ENCODE peak calls at places on chromosome 6, in nine cellular contexts. Q is HFFc6; D is CD8-positive, alpha-beta T cell; K is cardiac fibroblast; W is endothelial cell of umbilical vein; B is thoracic aorta; Y is cardiac muscle cell; C is lung; L is AG09319. J is an unnamed sample.

GRCh38 chr6:118892248-118893094 is 1.5 kb upstream of the ASF1A start:
- DNase-seq in Q (no peak), D (no peak), K (peak), W (peak), B (no peak), Y (no peak), C (no peak), L (no peak), J (no peak)

GRCh38 chr6:149317656-149318571 is at the start of gene TAB2:
- DNase-seq in Q (no peak), D (peak), K (peak), W (peak), B (no peak), Y (peak), C (peak), L (no peak), J (peak)

GRCh38 chr6:166464418-166465400 is 82.0 kb upstream of the MPC1 start:
- DNase-seq in Q (no peak), D (no peak), K (no peak), W (no peak), B (no peak), Y (no peak), C (no peak), L (no peak), J (no peak)

GRCh38 chr6:33581186-33581585 is 1.1 kb upstream of the BAK1 start:
- DNase-seq in Q (no peak), D (no peak), K (no peak), W (no peak), B (no peak), Y (no peak), C (no peak), L (no peak), J (no peak)

GRCh38 chr6:75855047-75855446 is 106.0 kb downstream of the MYO6 start:
- DNase-seq in Q (peak), D (no peak), K (peak), W (peak), B (no peak), Y (peak), C (no peak), L (peak), J (no peak)

GRCh38 chr6:120608826-120609225 is 725.5 kb downstream of the TBC1D32 start:
- DNase-seq in Q (no peak), D (no peak), K (no peak), W (no peak), B (no peak), Y (no peak), C (no peak), L (no peak), J (no peak)

GRCh38 chr6:81876977-81877376 is 124.5 kb upstream of the TENT5A start:
- DNase-seq in Q (no peak), D (no peak), K (no peak), W (no peak), B (no peak), Y (no peak), C (no peak), L (no peak), J (no peak)

GRCh38 chr6:161598896-161599295 is 325.0 kb upstream of the AGPAT4 start:
- DNase-seq in Q (no peak), D (no peak), K (no peak), W (no peak), B (no peak), Y (no peak), C (no peak), L (no peak), J (no peak)

GRCh38 chr6:169212436-169212835 is 41.2 kb downstream of the THBS2 start:
- DNase-seq in Q (no peak), D (no peak), K (peak), W (peak), B (no peak), Y (no peak), C (no peak), L (no peak), J (no peak)

GRCh38 chr6:33298773-33299236 is at the start of gene RGL2:
- DNase-seq in Q (no peak), D (peak), K (peak), W (no peak), B (peak), Y (peak), C (peak), L (no peak), J (no peak)

GRCh38 chr6:113631616-113632015 is 225.5 kb upstream of the MARCKS start:
- DNase-seq in Q (no peak), D (no peak), K (no peak), W (no peak), B (no peak), Y (no peak), C (no peak), L (no peak), J (no peak)

GRCh38 chr6:105879902-105880547 is 206.1 kb upstream of the PRDM1 start:
- DNase-seq in Q (no peak), D (no peak), K (no peak), W (no peak), B (no peak), Y (no peak), C (no peak), L (no peak), J (no peak)

GRCh38 chr6:79868098-79868722 is 79.1 kb downstream of the ELOVL4 start:
- DNase-seq in Q (peak), D (peak), K (peak), W (peak), B (no peak), Y (peak), C (no peak), L (peak), J (no peak)

GRCh38 chr6:22471746-22472145 is 97.6 kb upstream of the HDGFL1 start:
- DNase-seq in Q (no peak), D (no peak), K (no peak), W (peak), B (no peak), Y (no peak), C (no peak), L (no peak), J (no peak)

GRCh38 chr6:28866342-28867077 is 57.3 kb downstream of the TRIM27 start:
- DNase-seq in Q (peak), D (peak), K (peak), W (peak), B (no peak), Y (peak), C (peak), L (no peak), J (peak)

GRCh38 chr6:42200035-42200434 is 5.3 kb upstream of the GUCA1B start:
- DNase-seq in Q (peak), D (no peak), K (peak), W (no peak), B (no peak), Y (no peak), C (no peak), L (peak), J (no peak)

GRCh38 chr6:40356242-40356910 is 230.8 kb downstream of the LRFN2 start:
- DNase-seq in Q (no peak), D (no peak), K (no peak), W (no peak), B (no peak), Y (no peak), C (peak), L (no peak), J (no peak)

GRCh38 chr6:42450314-42451145 is 1.2 kb downstream of the TRERF1 start:
- DNase-seq in Q (no peak), D (peak), K (no peak), W (no peak), B (no peak), Y (peak), C (no peak), L (no peak), J (no peak)

GRCh38 chr6:150715132-150715531 is 115.4 kb downstream of the PLEKHG1 start:
- DNase-seq in Q (no peak), D (no peak), K (no peak), W (no peak), B (no peak), Y (no peak), C (no peak), L (no peak), J (no peak)

GRCh38 chr6:33850869-33851541 is 47.2 kb upstream of the MLN start:
- DNase-seq in Q (no peak), D (no peak), K (no peak), W (no peak), B (no peak), Y (no peak), C (no peak), L (no peak), J (no peak)

GRCh38 chr6:90175627-90176538 is 120.8 kb downstream of the BACH2 start:
- DNase-seq in Q (no peak), D (no peak), K (no peak), W (no peak), B (no peak), Y (no peak), C (no peak), L (no peak), J (no peak)

GRCh38 chr6:31655349-31656237 is at the start of gene APOM:
- DNase-seq in Q (no peak), D (no peak), K (no peak), W (no peak), B (no peak), Y (no peak), C (no peak), L (no peak), J (no peak)

GRCh38 chr6:166645928-166646327 is 18.9 kb upstream of the RPS6KA2 start:
- DNase-seq in Q (no peak), D (no peak), K (no peak), W (peak), B (no peak), Y (no peak), C (no peak), L (no peak), J (no peak)

GRCh38 chr6:170082531-170083187 is 208.2 kb downstream of the DLL1 start:
- DNase-seq in Q (no peak), D (peak), K (no peak), W (no peak), B (no peak), Y (no peak), C (no peak), L (no peak), J (no peak)

GRCh38 chr6:134342972-134343371 is 25.1 kb upstream of the SGK1 start:
- DNase-seq in Q (no peak), D (no peak), K (no peak), W (no peak), B (no peak), Y (no peak), C (no peak), L (no peak), J (no peak)

GRCh38 chr6:7615611-7616383 is 25.8 kb downstream of the SNRNP48 start:
- DNase-seq in Q (peak), D (peak), K (peak), W (peak), B (no peak), Y (peak), C (no peak), L (peak), J (no peak)

GRCh38 chr6:52155791-52156576 is 30.2 kb upstream of the IL17A start:
- DNase-seq in Q (no peak), D (no peak), K (no peak), W (peak), B (no peak), Y (no peak), C (no peak), L (no peak), J (no peak)

GRCh38 chr6:121592955-121593665 is 157.7 kb downstream of the GJA1 start:
- DNase-seq in Q (no peak), D (no peak), K (peak), W (no peak), B (no peak), Y (no peak), C (no peak), L (no peak), J (no peak)

GRCh38 chr6:112946051-112946450 is 598.9 kb downstream of the RFPL4B start:
- DNase-seq in Q (no peak), D (no peak), K (peak), W (no peak), B (no peak), Y (no peak), C (no peak), L (peak), J (no peak)

GRCh38 chr6:75349262-75349984 is 64.8 kb upstream of the TMEM30A start:
- DNase-seq in Q (peak), D (no peak), K (peak), W (peak), B (no peak), Y (peak), C (no peak), L (no peak), J (no peak)

GRCh38 chr6:144286503-144287393 is 1.6 kb downstream of the UTRN start:
- DNase-seq in Q (peak), D (no peak), K (peak), W (peak), B (peak), Y (peak), C (peak), L (peak), J (peak)

GRCh38 chr6:105087571-105088211 is 92.1 kb downstream of the POPDC3 start:
- DNase-seq in Q (peak), D (peak), K (peak), W (peak), B (no peak), Y (peak), C (no peak), L (peak), J (no peak)

GRCh38 chr6:72787521-72788031 is 165.7 kb downstream of the KCNQ5 start:
- DNase-seq in Q (peak), D (no peak), K (peak), W (peak), B (no peak), Y (peak), C (peak), L (peak), J (no peak)

GRCh38 chr6:74057326-74057725 is 361.3 kb downstream of the CD109 start:
- DNase-seq in Q (no peak), D (no peak), K (no peak), W (no peak), B (no peak), Y (no peak), C (no peak), L (no peak), J (no peak)

GRCh38 chr6:119312441-119312840 is 37.1 kb downstream of the MAN1A1 start:
- DNase-seq in Q (no peak), D (no peak), K (no peak), W (no peak), B (no peak), Y (no peak), C (no peak), L (no peak), J (no peak)

GRCh38 chr6:56023829-56024228 is 148.4 kb upstream of the BMP5 start:
- DNase-seq in Q (no peak), D (no peak), K (no peak), W (no peak), B (no peak), Y (no peak), C (no peak), L (no peak), J (no peak)

GRCh38 chr6:143232849-143233248 is 172.2 kb downstream of the AIG1 start:
- DNase-seq in Q (no peak), D (no peak), K (peak), W (peak), B (no peak), Y (peak), C (peak), L (no peak), J (no peak)
- TF ChIP-seq CTCF in Q (peak), D (no peak), K (peak), W (peak), B (peak), Y (peak), C (peak), L (peak), J (peak)

GRCh38 chr6:54697423-54697822 is 149.1 kb upstream of the FAM83B start:
- DNase-seq in Q (no peak), D (no peak), K (peak), W (no peak), B (no peak), Y (no peak), C (no peak), L (no peak), J (no peak)

GRCh38 chr6:54698974-54699373 is 147.6 kb upstream of the FAM83B start:
- DNase-seq in Q (no peak), D (no peak), K (no peak), W (no peak), B (no peak), Y (no peak), C (no peak), L (no peak), J (no peak)

GRCh38 chr6:54706844-54707243 is 139.7 kb upstream of the FAM83B start:
- DNase-seq in Q (no peak), D (no peak), K (no peak), W (no peak), B (no peak), Y (no peak), C (no peak), L (no peak), J (no peak)

GRCh38 chr6:54700158-54700557 is 146.4 kb upstream of the FAM83B start:
- DNase-seq in Q (no peak), D (no peak), K (no peak), W (no peak), B (no peak), Y (no peak), C (no peak), L (no peak), J (no peak)

DNA sequence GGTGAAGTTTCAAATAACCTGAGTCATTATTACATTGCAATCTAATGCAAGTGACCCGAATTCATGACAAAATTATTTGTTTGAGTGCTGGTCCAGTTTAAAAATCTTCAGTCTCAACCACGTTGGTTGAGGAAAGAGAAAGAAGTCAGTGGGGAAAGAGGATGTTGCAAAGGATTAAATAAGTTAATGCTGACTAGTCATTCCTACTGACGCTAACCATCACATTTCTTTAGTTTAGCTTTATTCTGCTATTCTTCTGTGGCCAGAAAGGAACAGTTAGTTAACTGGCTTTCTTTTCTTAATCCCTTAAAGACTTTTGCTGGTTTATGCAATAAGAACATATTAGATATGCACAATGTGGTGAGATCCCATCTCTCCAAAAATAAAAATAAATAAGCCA is 143.8 kb upstream of the FAM83B start:
- DNase-seq in Q (no peak), D (no peak), K (no peak), W (no peak), B (no peak), Y (no peak), C (no peak), L (no peak), J (no peak)
- TF ChIP-seq CTCF in Q (no peak), D (no peak), K (no peak), W (no peak), B (no peak), Y (no peak), C (no peak), L (no peak), J (no peak)

DNA sequence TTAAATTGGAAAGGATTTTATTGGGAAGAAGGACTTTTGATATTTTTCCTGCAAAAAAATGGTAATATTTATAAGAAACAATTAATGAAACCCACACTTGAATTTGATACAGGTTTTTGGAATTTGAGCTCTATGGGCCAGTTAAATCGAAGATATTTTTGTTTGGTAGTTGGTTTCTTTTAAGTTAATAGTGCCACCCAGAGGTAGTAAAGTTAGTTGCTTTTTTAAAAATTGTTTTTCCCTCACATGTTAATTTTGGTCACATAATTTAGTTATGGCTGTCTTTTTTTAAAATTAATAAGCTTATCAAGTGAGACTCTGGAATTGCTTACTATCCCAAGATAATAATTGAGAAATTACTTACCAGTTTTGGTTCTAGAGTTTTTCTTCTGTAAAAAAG is 7.1 kb downstream of the PRIM2 start:
- DNase-seq in Q (no peak), D (no peak), K (peak), W (peak), B (no peak), Y (no peak), C (no peak), L (no peak), J (no peak)
- TF ChIP-seq CTCF in Q (peak), D (peak), K (peak), W (peak), B (peak), Y (peak), C (peak), L (peak), J (peak)

GRCh38 chr6:30396833-30397479 is 52.0 kb downstream of the RPP21 start:
- DNase-seq in Q (peak), D (peak), K (peak), W (peak), B (peak), Y (peak), C (peak), L (peak), J (peak)
- TF ChIP-seq CTCF in Q (peak), D (peak), K (peak), W (peak), B (peak), Y (peak), C (peak), L (peak), J (peak)

GRCh38 chr6:100622907-100623692 is 158.4 kb upstream of the SIM1 start:
- DNase-seq in Q (peak), D (no peak), K (peak), W (no peak), B (no peak), Y (no peak), C (no peak), L (no peak), J (no peak)

GRCh38 chr6:100614933-100615332 is 150.2 kb upstream of the SIM1 start:
- DNase-seq in Q (no peak), D (no peak), K (no peak), W (no peak), B (no peak), Y (no peak), C (no peak), L (no peak), J (no peak)

GRCh38 chr6:100617633-100618348 is 153.1 kb upstream of the SIM1 start:
- DNase-seq in Q (peak), D (no peak), K (no peak), W (no peak), B (no peak), Y (no peak), C (no peak), L (no peak), J (no peak)

GRCh38 chr6:100618349-100618671 is 153.6 kb upstream of the SIM1 start:
- DNase-seq in Q (no peak), D (no peak), K (no peak), W (no peak), B (no peak), Y (no peak), C (no peak), L (no peak), J (no peak)

GRCh38 chr6:100620085-100620484 is 155.4 kb upstream of the SIM1 start:
- DNase-seq in Q (peak), D (no peak), K (peak), W (peak), B (no peak), Y (no peak), C (no peak), L (no peak), J (no peak)
- TF ChIP-seq CTCF in Q (no peak), D (no peak), K (no peak), W (no peak), B (no peak), Y (no peak), C (no peak), L (no peak), J (no peak)

DNA sequence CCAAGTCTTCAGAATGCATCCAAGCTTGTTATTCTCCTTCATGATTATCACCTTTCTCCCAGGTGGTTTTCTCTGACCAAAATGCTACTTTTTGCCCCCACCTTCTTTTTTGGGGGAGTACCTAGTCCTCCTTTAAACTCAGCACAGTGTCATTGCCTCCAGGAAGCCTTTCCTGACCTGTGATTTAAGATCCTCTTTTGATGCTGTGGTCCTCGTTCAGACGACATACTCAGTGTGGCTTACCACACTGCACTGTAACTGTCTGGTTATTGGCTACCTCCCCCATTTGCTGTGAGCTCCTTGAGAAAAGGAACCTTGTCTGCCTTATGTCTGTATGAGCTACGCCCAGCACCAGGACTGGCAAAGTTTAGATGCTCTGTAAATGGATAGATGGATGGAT is 14.6 kb downstream of the SAYSD1 start:
- DNase-seq in Q (no peak), D (no peak), K (no peak), W (no peak), B (no peak), Y (no peak), C (no peak), L (no peak), J (no peak)
- TF ChIP-seq CTCF in Q (no peak), D (no peak), K (no peak), W (no peak), B (no peak), Y (no peak), C (no peak), L (no peak), J (no peak)